ENCODE peak calls at places on chromosomes 6 and 20, in seven cellular contexts. One of them, this sample, is unnamed. For H3K36me3 and H4K20me1, the result is how much of the 10 kb centered on the place peaks cover.

GRCh38 chr20:44079968-44080560 is 106.9 kb downstream of the JPH2 start:
- DNase-seq in IMR-90: peak
- DNase-seq in OCI-LY7: no peak
- DNase-seq in fibroblast of lung: peak
- DNase-seq in mammary epithelial cell: no peak
- DNase-seq in PC-9: no peak
- DNase-seq in HCT116: no peak
- DNase-seq in this sample: no peak

GRCh38 chr20:15618912-15619311 is 954.3 kb downstream of the KIF16B start:
- DNase-seq in HCT116: no peak
- DNase-seq in PC-9: peak
- DNase-seq in mammary epithelial cell: peak
- DNase-seq in fibroblast of lung: peak
- DNase-seq in IMR-90: no peak
- DNase-seq in OCI-LY7: no peak
- DNase-seq in this sample: no peak

GRCh38 chr20:36285746-36286447 is 20.2 kb upstream of the DLGAP4 start:
- DNase-seq in HCT116: no peak
- DNase-seq in fibroblast of lung: no peak
- DNase-seq in mammary epithelial cell: no peak
- DNase-seq in IMR-90: no peak
- DNase-seq in OCI-LY7: no peak
- DNase-seq in PC-9: no peak
- DNase-seq in this sample: no peak

GRCh38 chr6:69785697-69786096 is 11.1 kb downstream of the LMBRD1 start:
- DNase-seq in mammary epithelial cell: no peak
- DNase-seq in fibroblast of lung: no peak
- DNase-seq in OCI-LY7: no peak
- DNase-seq in IMR-90: no peak
- DNase-seq in PC-9: no peak
- DNase-seq in HCT116: no peak
- DNase-seq in this sample: no peak

GRCh38 chr20:31740656-31741323 is 1.7 kb downstream of the TPX2 start:
- DNase-seq in OCI-LY7: no peak
- DNase-seq in IMR-90: no peak
- DNase-seq in HCT116: no peak
- DNase-seq in fibroblast of lung: no peak
- DNase-seq in PC-9: no peak
- DNase-seq in mammary epithelial cell: no peak
- DNase-seq in this sample: no peak

GRCh38 chr6:52815167-52816092 is 11.8 kb upstream of the GSTA1 start:
- DNase-seq in mammary epithelial cell: peak
- DNase-seq in IMR-90: peak
- DNase-seq in OCI-LY7: peak
- DNase-seq in HCT116: peak
- DNase-seq in PC-9: peak
- DNase-seq in fibroblast of lung: peak
- DNase-seq in this sample: peak

GRCh38 chr6:163355471-163355991 is 59.0 kb upstream of the QKI start:
- DNase-seq in OCI-LY7: no peak
- DNase-seq in fibroblast of lung: peak
- DNase-seq in mammary epithelial cell: peak
- DNase-seq in IMR-90: peak
- DNase-seq in PC-9: no peak
- DNase-seq in HCT116: no peak
- DNase-seq in this sample: peak

GRCh38 chr6:31908791-31909190 is 6.9 kb upstream of the ZBTB12 start:
- DNase-seq in fibroblast of lung: peak
- DNase-seq in mammary epithelial cell: peak
- DNase-seq in OCI-LY7: no peak
- DNase-seq in PC-9: no peak
- DNase-seq in IMR-90: peak
- DNase-seq in HCT116: no peak
- DNase-seq in this sample: no peak

GRCh38 chr6:43825187-43826115 is 55.4 kb downstream of the VEGFA start:
- DNase-seq in IMR-90: no peak
- DNase-seq in HCT116: no peak
- DNase-seq in fibroblast of lung: no peak
- DNase-seq in mammary epithelial cell: no peak
- DNase-seq in OCI-LY7: no peak
- DNase-seq in PC-9: no peak
- DNase-seq in this sample: no peak

GRCh38 chr6:39377530-39377929 is 55.0 kb upstream of the KCNK16 start:
- DNase-seq in HCT116: peak
- DNase-seq in IMR-90: peak
- DNase-seq in fibroblast of lung: peak
- DNase-seq in mammary epithelial cell: peak
- DNase-seq in PC-9: no peak
- DNase-seq in OCI-LY7: peak
- DNase-seq in this sample: peak

GRCh38 chr6:21769405-21769851 is 175.9 kb downstream of the SOX4 start:
- DNase-seq in IMR-90: peak
- DNase-seq in HCT116: no peak
- DNase-seq in fibroblast of lung: peak
- DNase-seq in OCI-LY7: no peak
- DNase-seq in PC-9: no peak
- DNase-seq in mammary epithelial cell: peak
- DNase-seq in this sample: peak

GRCh38 chr6:146856296-146856695 is 257.5 kb downstream of the ADGB start:
- DNase-seq in PC-9: no peak
- DNase-seq in IMR-90: no peak
- DNase-seq in fibroblast of lung: no peak
- DNase-seq in HCT116: no peak
- DNase-seq in mammary epithelial cell: no peak
- DNase-seq in OCI-LY7: no peak
- DNase-seq in this sample: no peak

GRCh38 chr6:42564496-42564890 is 664 bp downstream of the UBR2 start:
- DNase-seq in PC-9: no peak
- DNase-seq in fibroblast of lung: no peak
- DNase-seq in IMR-90: no peak
- DNase-seq in HCT116: no peak
- DNase-seq in OCI-LY7: no peak
- DNase-seq in mammary epithelial cell: no peak
- DNase-seq in this sample: no peak

GRCh38 chr20:59253779-59254319 is 46.6 kb upstream of the EDN3 start:
- DNase-seq in OCI-LY7: no peak
- DNase-seq in HCT116: no peak
- DNase-seq in PC-9: no peak
- DNase-seq in mammary epithelial cell: no peak
- DNase-seq in fibroblast of lung: no peak
- DNase-seq in IMR-90: no peak
- DNase-seq in this sample: no peak

GRCh38 chr6:149136913-149137286 is 180.6 kb upstream of the TAB2 start:
- DNase-seq in PC-9: no peak
- DNase-seq in IMR-90: no peak
- DNase-seq in fibroblast of lung: no peak
- DNase-seq in OCI-LY7: no peak
- DNase-seq in mammary epithelial cell: no peak
- DNase-seq in HCT116: no peak
- DNase-seq in this sample: no peak

GRCh38 chr6:53796451-53796780 is 1.6 kb downstream of the LRRC1 start:
- DNase-seq in IMR-90: no peak
- DNase-seq in OCI-LY7: no peak
- DNase-seq in HCT116: no peak
- DNase-seq in fibroblast of lung: no peak
- DNase-seq in PC-9: no peak
- DNase-seq in mammary epithelial cell: no peak
- DNase-seq in this sample: no peak

GRCh38 chr20:62193079-62194025 is 10.5 kb downstream of the MTG2 start:
- DNase-seq in PC-9: no peak
- DNase-seq in HCT116: no peak
- DNase-seq in fibroblast of lung: no peak
- DNase-seq in mammary epithelial cell: no peak
- DNase-seq in OCI-LY7: no peak
- DNase-seq in IMR-90: no peak
- DNase-seq in this sample: no peak

DNA sequence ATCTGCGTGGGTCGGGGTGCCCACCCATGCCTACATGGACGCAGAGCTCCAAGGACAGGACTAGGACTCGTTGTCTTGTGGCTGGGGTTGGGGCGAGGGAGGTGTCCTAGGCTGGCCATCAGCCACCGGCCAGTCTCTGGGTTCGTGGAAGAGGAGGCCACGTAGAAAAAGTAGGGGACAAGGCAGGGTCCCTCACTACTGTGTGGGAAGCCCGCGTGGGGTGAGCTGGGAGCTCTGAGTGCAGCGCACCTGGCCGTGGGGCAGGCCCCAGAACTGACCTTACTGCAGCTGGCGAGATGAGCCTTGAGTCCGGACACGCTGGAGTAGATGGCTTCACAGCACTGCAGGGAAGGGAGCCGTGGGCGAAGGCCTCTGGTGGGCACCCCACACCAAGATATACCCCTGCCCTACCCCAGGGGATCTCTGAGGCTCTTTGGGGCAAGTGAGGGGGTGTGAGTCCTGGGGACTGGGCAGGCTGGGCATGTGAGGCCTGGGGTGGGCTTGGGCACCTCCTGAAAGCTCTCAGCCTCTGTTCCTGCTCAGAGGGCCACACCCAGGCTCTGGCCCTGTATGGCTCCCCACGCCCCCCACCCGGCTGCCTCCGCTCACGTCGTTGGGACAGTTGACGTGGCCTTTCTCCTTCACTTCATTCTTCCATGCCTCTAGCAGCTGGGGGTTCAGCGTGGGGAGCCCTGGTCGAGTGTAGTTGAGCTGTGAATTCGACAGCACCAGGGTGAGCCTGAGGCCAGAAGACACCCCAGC is 5.6 kb upstream of the UCKL1 start:
- DNase-seq in IMR-90: no peak
- DNase-seq in PC-9: no peak
- DNase-seq in fibroblast of lung: no peak
- DNase-seq in OCI-LY7: no peak
- DNase-seq in HCT116: no peak
- DNase-seq in mammary epithelial cell: no peak
- DNase-seq in this sample: peak
- H3K36me3 ChIP-seq in IMR-90: half or more
- H3K36me3 ChIP-seq in PC-9: under half
- H3K36me3 ChIP-seq in fibroblast of lung: under half
- H3K36me3 ChIP-seq in OCI-LY7: under half
- H3K36me3 ChIP-seq in HCT116: under half
- H3K36me3 ChIP-seq in mammary epithelial cell: under half
- H3K36me3 ChIP-seq in this sample: under half

GRCh38 chr6:129016844-129017243 is 133.9 kb downstream of the LAMA2 start:
- DNase-seq in IMR-90: no peak
- DNase-seq in PC-9: no peak
- DNase-seq in OCI-LY7: no peak
- DNase-seq in fibroblast of lung: no peak
- DNase-seq in HCT116: no peak
- DNase-seq in mammary epithelial cell: no peak
- DNase-seq in this sample: no peak

DNA sequence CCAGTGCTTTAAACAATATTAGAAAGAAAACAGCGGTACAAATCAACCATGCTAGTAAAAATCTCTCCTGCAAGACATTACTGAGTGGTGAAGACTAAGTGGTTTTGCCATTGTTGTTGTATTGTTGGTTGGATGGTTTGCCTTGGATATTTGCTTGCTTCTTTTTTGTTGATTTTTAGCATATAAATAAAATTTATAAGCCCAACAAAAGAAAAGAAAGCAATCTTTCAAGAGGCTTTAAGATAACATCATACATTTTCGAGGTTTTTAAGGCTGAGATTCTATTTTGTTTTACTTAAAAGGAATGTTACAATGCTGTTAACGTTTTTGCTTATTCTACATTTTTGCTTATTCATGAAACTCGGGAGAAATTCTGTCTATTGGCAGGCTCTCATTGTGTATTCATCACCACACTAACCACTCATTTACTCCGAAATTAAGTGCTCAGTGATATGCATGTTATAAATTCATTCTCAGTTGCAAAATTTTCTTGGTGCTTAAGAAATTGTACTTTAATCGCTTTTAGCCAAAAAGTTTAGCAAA is 139.1 kb downstream of the LAMA2 start:
- DNase-seq in fibroblast of lung: no peak
- DNase-seq in PC-9: no peak
- DNase-seq in mammary epithelial cell: no peak
- DNase-seq in IMR-90: no peak
- DNase-seq in OCI-LY7: no peak
- DNase-seq in HCT116: no peak
- DNase-seq in this sample: no peak
- H4K20me1 ChIP-seq in fibroblast of lung: under half
- H4K20me1 ChIP-seq in PC-9: under half
- H4K20me1 ChIP-seq in mammary epithelial cell: under half
- H4K20me1 ChIP-seq in IMR-90: under half
- H4K20me1 ChIP-seq in OCI-LY7: under half
- H4K20me1 ChIP-seq in HCT116: under half
- H4K20me1 ChIP-seq in this sample: under half

GRCh38 chr6:15626878-15627683 is 35.7 kb downstream of the DTNBP1 start:
- DNase-seq in PC-9: no peak
- DNase-seq in HCT116: no peak
- DNase-seq in OCI-LY7: no peak
- DNase-seq in fibroblast of lung: peak
- DNase-seq in IMR-90: no peak
- DNase-seq in mammary epithelial cell: no peak
- DNase-seq in this sample: no peak
- H3K36me3 ChIP-seq in PC-9: under half
- H3K36me3 ChIP-seq in HCT116: under half
- H3K36me3 ChIP-seq in OCI-LY7: under half
- H3K36me3 ChIP-seq in fibroblast of lung: under half
- H3K36me3 ChIP-seq in IMR-90: under half
- H3K36me3 ChIP-seq in mammary epithelial cell: under half
- H3K36me3 ChIP-seq in this sample: under half

GRCh38 chr20:17595846-17596245 is 26.0 kb downstream of the DSTN start:
- DNase-seq in mammary epithelial cell: no peak
- DNase-seq in fibroblast of lung: no peak
- DNase-seq in IMR-90: no peak
- DNase-seq in PC-9: no peak
- DNase-seq in OCI-LY7: no peak
- DNase-seq in HCT116: no peak
- DNase-seq in this sample: no peak

GRCh38 chr20:17594443-17594842 is 24.6 kb downstream of the DSTN start:
- DNase-seq in mammary epithelial cell: peak
- DNase-seq in PC-9: peak
- DNase-seq in OCI-LY7: no peak
- DNase-seq in IMR-90: peak
- DNase-seq in HCT116: no peak
- DNase-seq in fibroblast of lung: peak
- DNase-seq in this sample: peak

GRCh38 chr20:17590245-17590644 is 20.4 kb downstream of the DSTN start:
- DNase-seq in mammary epithelial cell: no peak
- DNase-seq in fibroblast of lung: no peak
- DNase-seq in HCT116: no peak
- DNase-seq in OCI-LY7: no peak
- DNase-seq in IMR-90: no peak
- DNase-seq in PC-9: no peak
- DNase-seq in this sample: peak

GRCh38 chr20:17598013-17598550 is 28.2 kb downstream of the DSTN start:
- DNase-seq in PC-9: no peak
- DNase-seq in HCT116: no peak
- DNase-seq in fibroblast of lung: no peak
- DNase-seq in mammary epithelial cell: no peak
- DNase-seq in IMR-90: no peak
- DNase-seq in OCI-LY7: no peak
- DNase-seq in this sample: no peak

DNA sequence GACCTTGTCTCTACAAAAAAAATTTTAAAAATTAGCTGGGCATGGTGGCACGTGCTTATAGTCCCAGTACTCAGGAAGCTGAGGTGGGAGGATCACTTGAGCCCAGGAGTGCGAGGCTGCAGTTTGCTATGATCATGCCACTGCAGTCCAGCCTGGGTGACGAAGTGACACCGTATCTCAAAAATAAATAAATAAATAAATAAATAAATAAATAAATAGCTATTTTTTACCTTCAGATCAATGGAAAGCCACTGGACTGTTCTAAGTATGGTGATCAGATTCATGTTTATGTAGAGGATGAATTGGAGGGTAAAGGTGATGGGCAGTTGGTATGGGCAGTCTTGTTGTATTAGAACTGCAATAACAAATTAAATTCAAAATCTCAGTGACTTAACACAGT is 24.0 kb downstream of the DSTN start:
- DNase-seq in HCT116: no peak
- DNase-seq in mammary epithelial cell: no peak
- DNase-seq in OCI-LY7: no peak
- DNase-seq in fibroblast of lung: no peak
- DNase-seq in IMR-90: no peak
- DNase-seq in PC-9: no peak
- DNase-seq in this sample: peak
- H4K20me1 ChIP-seq in HCT116: under half
- H4K20me1 ChIP-seq in mammary epithelial cell: under half
- H4K20me1 ChIP-seq in OCI-LY7: under half
- H4K20me1 ChIP-seq in fibroblast of lung: under half
- H4K20me1 ChIP-seq in IMR-90: half or more
- H4K20me1 ChIP-seq in PC-9: under half
- H4K20me1 ChIP-seq in this sample: half or more